ENCODE peak calls at places on chromosomes 11 and 22, in ten cellular contexts. A is CD4-positive, alpha-beta T cell; J is CD8-positive, alpha-beta T cell; I is upper lobe of right lung; W is A549; T is heart left ventricle; S is lower lobe of right lung; H is pancreas; Z is psoas muscle; E is HepG2. G is an unnamed sample. For H3K9me3, the result is how much of the 10 kb centered on the place peaks cover.

GRCh38 chr11:75678620-75679259 is 9.9 kb upstream of the MAP6 start:
- ATAC-seq in A (no peak), J (no peak), I (peak), W (peak), T (peak), S (no peak), H (no peak), Z (no peak), E (no peak), G (no peak)

GRCh38 chr22:47370448-47371262 is 608.2 kb downstream of the TBC1D22A start:
- ATAC-seq in A (no peak), J (no peak), I (no peak), W (no peak), T (no peak), S (no peak), H (no peak), Z (no peak), E (no peak), G (no peak)

GRCh38 chr11:105226062-105226461 is 86.5 kb upstream of the CARD18 start:
- ATAC-seq in A (no peak), J (no peak), I (no peak), W (no peak), T (no peak), S (no peak), H (no peak), Z (no peak), E (no peak), G (no peak)

GRCh38 chr22:23845661-23846469 is 7.1 kb upstream of the DERL3 start:
- ATAC-seq in A (no peak), J (no peak), I (no peak), W (no peak), T (no peak), S (no peak), H (no peak), Z (no peak), E (peak), G (no peak)

GRCh38 chr11:3136542-3137455 is 28.3 kb downstream of the OSBPL5 start:
- ATAC-seq in A (peak), J (peak), I (peak), W (peak), T (peak), S (no peak), H (no peak), Z (no peak), E (no peak), G (no peak)

GRCh38 chr11:32312206-32312817 is 123.0 kb downstream of the WT1 start:
- ATAC-seq in A (no peak), J (no peak), I (peak), W (peak), T (no peak), S (peak), H (no peak), Z (no peak), E (no peak), G (no peak)

GRCh38 chr11:94814238-94814976 is 46.3 kb downstream of the AMOTL1 start:
- ATAC-seq in A (no peak), J (no peak), I (peak), W (no peak), T (peak), S (peak), H (no peak), Z (peak), E (no peak), G (peak)

GRCh38 chr11:35121326-35121865 is 17.6 kb upstream of the CD44 start:
- ATAC-seq in A (no peak), J (no peak), I (no peak), W (no peak), T (no peak), S (no peak), H (no peak), Z (no peak), E (no peak), G (no peak)

GRCh38 chr11:23112987-23113886 is 253.0 kb upstream of the CCDC179 start:
- ATAC-seq in A (no peak), J (no peak), I (peak), W (peak), T (peak), S (peak), H (peak), Z (no peak), E (peak), G (no peak)

GRCh38 chr11:68040121-68040956 is 1.5 kb downstream of the TCIRG1 start:
- ATAC-seq in A (peak), J (peak), I (peak), W (peak), T (peak), S (peak), H (peak), Z (peak), E (peak), G (peak)

GRCh38 chr22:43181321-43182076 is 5.4 kb downstream of the TTLL12 start:
- ATAC-seq in A (no peak), J (no peak), I (no peak), W (no peak), T (no peak), S (peak), H (no peak), Z (no peak), E (no peak), G (no peak)

GRCh38 chr11:17415523-17416104 is 27.2 kb upstream of the KCNJ11 start:
- ATAC-seq in A (no peak), J (no peak), I (no peak), W (peak), T (peak), S (no peak), H (no peak), Z (peak), E (no peak), G (no peak)

GRCh38 chr22:42601879-42602465 is 12.7 kb downstream of the POLDIP3 start:
- ATAC-seq in A (no peak), J (no peak), I (no peak), W (no peak), T (no peak), S (no peak), H (no peak), Z (peak), E (peak), G (no peak)

GRCh38 chr22:24492391-24492790 is 2.7 kb upstream of the UPB1 start:
- ATAC-seq in A (no peak), J (no peak), I (no peak), W (no peak), T (no peak), S (no peak), H (no peak), Z (no peak), E (no peak), G (no peak)

GRCh38 chr11:69797156-69797555 is 22.0 kb upstream of the FGF4 start:
- ATAC-seq in A (no peak), J (no peak), I (peak), W (peak), T (no peak), S (no peak), H (no peak), Z (no peak), E (no peak), G (no peak)

GRCh38 chr22:36606114-36606513 is 77.1 kb upstream of the EIF3D start:
- ATAC-seq in A (no peak), J (no peak), I (peak), W (no peak), T (peak), S (no peak), H (peak), Z (no peak), E (no peak), G (no peak)

DNA sequence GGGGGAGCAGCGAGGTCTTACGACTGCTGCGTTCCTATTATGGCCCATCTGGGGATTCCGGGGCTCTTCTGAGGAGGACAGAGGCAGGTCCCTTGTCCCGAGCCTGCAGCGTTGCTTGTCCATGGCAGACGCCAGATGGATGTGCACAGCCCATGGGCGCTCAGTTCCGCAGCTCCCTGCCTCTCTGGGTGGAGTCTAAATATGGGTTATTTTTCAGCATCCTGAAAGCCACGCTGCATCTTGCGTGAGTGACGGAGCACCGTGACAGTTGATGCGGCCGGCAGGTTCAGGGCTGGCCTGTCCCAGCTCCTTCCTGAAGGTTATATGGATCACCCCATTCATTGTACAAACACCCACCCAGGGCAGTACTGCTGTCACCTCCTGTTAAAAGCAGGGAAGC is 1169.4 kb downstream of the BRD1 start:
- ATAC-seq in A (no peak), J (no peak), I (no peak), W (no peak), T (no peak), S (no peak), H (no peak), Z (no peak), E (no peak), G (no peak)
- H3K9me3 ChIP-seq in A (under half), J (under half), I (under half), W (under half), T (under half), S (under half), H (under half), Z (under half), E (under half), G (under half)

GRCh38 chr11:57358991-57359390 is 20.8 kb downstream of the P2RX3 start:
- ATAC-seq in A (no peak), J (no peak), I (no peak), W (peak), T (no peak), S (no peak), H (no peak), Z (no peak), E (no peak), G (no peak)
- H3K9me3 ChIP-seq in A (under half), J (under half), I (under half), W (under half), T (under half), S (under half), H (under half), Z (under half), E (under half), G (under half)

DNA sequence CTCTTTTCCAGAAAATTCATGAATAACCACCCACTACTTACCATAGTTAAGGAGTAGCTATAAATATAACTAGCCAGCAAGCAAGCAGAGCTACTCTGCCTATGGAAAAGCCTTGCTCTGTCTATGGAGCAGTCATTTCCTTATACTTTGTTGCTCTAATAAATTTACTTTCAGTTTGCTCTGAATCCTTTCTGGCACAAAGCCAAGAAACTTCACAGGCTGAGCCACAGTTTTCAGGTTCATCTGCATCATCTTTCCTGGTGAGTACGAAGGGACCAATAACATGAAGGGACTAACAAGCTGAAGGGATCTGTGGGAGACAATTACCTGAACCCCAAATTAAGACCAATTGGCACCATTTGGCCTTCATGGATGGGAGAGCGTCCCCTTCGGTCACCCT is 4.6 kb downstream of the OR4C45 start:
- ATAC-seq in A (no peak), J (no peak), I (no peak), W (no peak), T (no peak), S (no peak), H (no peak), Z (no peak), E (no peak), G (no peak)
- H3K9me3 ChIP-seq in A (under half), J (under half), I (under half), W (under half), T (under half), S (under half), H (under half), Z (under half), E (under half), G (under half)

GRCh38 chr22:49690454-49690853 is 137.2 kb downstream of the BRD1 start:
- ATAC-seq in A (no peak), J (no peak), I (peak), W (no peak), T (no peak), S (peak), H (no peak), Z (no peak), E (no peak), G (no peak)
- H3K9me3 ChIP-seq in A (under half), J (under half), I (under half), W (under half), T (under half), S (under half), H (under half), Z (under half), E (under half), G (under half)